ENCODE peak calls at places on chromosomes 12 and 14, in seven cellular contexts. S is fibroblast of mammary gland, K is epithelial cell of esophagus, T is GM10248, H is HFFc6, V is neural crest cell, Z is RWPE1. A is an unnamed sample.

GRCh38 chr12:96221391-96221790 is 27.2 kb downstream of the ELK3 start:
- DNase-seq in S (no peak), K (peak; percentile 59), T (no peak), H (no peak), V (no peak), Z (no peak), A (peak; percentile 46)

GRCh38 chr14:91416744-91417133 is 881 bp downstream of the CCDC88C start:
- DNase-seq in S (no peak), K (no peak), T (peak; percentile 22), H (no peak), V (no peak), Z (peak; percentile 21), A (no peak)

GRCh38 chr12:14656846-14657245 is 39.6 kb downstream of the GUCY2C start:
- DNase-seq in S (no peak), K (no peak), T (no peak), H (no peak), V (no peak), Z (no peak), A (no peak)

GRCh38 chr14:58327019-58327418 is 28.7 kb downstream of the ARID4A start:
- DNase-seq in S (no peak), K (no peak), T (no peak), H (no peak), V (no peak), Z (no peak), A (no peak)

GRCh38 chr14:32077081-32078029 is at the start of gene ARHGAP5:
- DNase-seq in S (peak; percentile 30), K (no peak), T (peak; percentile 71), H (peak; percentile 1), V (peak; percentile 58), Z (peak; percentile 20), A (peak; percentile 80)

GRCh38 chr12:85390281-85390680 is 110.3 kb downstream of the ALX1 start:
- DNase-seq in S (no peak), K (no peak), T (no peak), H (no peak), V (no peak), Z (no peak), A (no peak)

GRCh38 chr12:66735275-66735674 is 56.4 kb upstream of the GRIP1 start:
- DNase-seq in S (no peak), K (no peak), T (no peak), H (no peak), V (no peak), Z (no peak), A (no peak)

GRCh38 chr14:40003773-40004172 is 571.5 kb upstream of the FBXO33 start:
- DNase-seq in S (no peak), K (no peak), T (no peak), H (no peak), V (no peak), Z (no peak), A (no peak)

GRCh38 chr12:131729254-131729955 is 18.5 kb downstream of the SFSWAP start:
- DNase-seq in S (no peak), K (no peak), T (no peak), H (no peak), V (no peak), Z (no peak), A (no peak)

GRCh38 chr14:75979071-75979571 is 2.7 kb downstream of the TGFB3 start:
- DNase-seq in S (peak; percentile 57), K (peak; percentile 31), T (peak; percentile 59), H (peak; percentile 24), V (peak; percentile 31), Z (peak; percentile 21), A (no peak)

GRCh38 chr14:20343092-20343854 is at the start of gene PARP2:
- DNase-seq in S (peak; percentile 99), K (peak; percentile 99), T (peak; percentile 93), H (peak; percentile 100), V (peak; percentile 95), Z (peak; percentile 96), A (peak; percentile 99)

GRCh38 chr12:109735825-109736551 is 22.4 kb downstream of the FAM222A start:
- DNase-seq in S (no peak), K (no peak), T (no peak), H (no peak), V (no peak), Z (no peak), A (no peak)

GRCh38 chr14:68216957-68217356 is 397.4 kb downstream of the RAD51B start:
- DNase-seq in S (no peak), K (no peak), T (no peak), H (no peak), V (no peak), Z (no peak), A (no peak)

DNA sequence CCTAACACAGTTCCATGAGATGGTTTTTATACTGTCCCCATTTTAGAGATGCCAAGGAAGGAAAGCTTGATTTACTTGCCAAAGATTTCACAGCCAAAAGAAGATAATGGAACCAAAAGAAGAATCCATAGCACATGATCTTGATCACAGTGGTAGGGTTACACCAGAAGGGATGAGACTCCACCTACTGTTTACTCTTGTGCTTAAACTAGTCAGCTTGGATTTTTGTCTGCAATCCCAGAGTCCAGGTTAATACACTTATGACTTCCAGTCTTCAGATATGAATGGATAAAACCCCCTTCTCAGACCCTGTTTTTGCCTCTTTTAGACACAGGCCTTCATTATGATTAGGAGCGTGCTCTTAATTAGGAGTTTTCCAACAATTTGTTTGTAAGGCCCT is 454.2 kb downstream of the AEBP2 start:
- DNase-seq in S (peak; percentile 71), K (peak; percentile 21), T (peak; percentile 9), H (no peak), V (no peak), Z (peak; percentile 20), A (no peak)
- TF ChIP-seq CTCF in S (peak; percentile 47), K (peak; percentile 27), T (peak; percentile 22), H (peak; percentile 15), V (no peak), Z (no peak), A (no peak)

GRCh38 chr12:94892544-94893267 is 110.8 kb downstream of the NDUFA12 start:
- DNase-seq in S (no peak), K (no peak), T (no peak), H (no peak), V (no peak), Z (no peak), A (no peak)

GRCh38 chr12:94900496-94900895 is 103.0 kb downstream of the NDUFA12 start:
- DNase-seq in S (no peak), K (no peak), T (no peak), H (no peak), V (no peak), Z (no peak), A (no peak)

DNA sequence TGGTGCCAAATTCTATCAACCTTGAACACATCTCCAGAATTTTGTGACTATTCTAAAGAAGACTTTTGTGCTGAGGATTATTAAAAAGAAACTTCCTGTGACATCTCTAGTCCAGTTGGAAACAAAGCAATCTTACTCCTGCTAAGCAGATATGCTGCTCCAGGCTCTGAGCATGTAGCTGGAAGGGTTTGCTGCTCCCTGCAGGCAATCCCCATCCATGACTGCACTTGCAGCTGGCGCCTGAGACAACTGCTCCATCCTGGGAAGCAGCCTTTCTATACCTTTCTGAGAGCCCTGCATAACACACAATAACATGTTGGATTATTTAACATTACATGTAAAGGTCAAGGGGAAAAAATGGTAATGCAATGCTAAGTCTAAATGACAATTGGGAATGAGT is 105.1 kb downstream of the NDUFA12 start:
- DNase-seq in S (peak; percentile 12), K (peak; percentile 17), T (no peak), H (no peak), V (no peak), Z (no peak), A (no peak)
- TF ChIP-seq CTCF in S (peak; percentile 40), K (peak; percentile 35), T (no peak), H (peak; percentile 30), V (peak; percentile 21), Z (no peak), A (no peak)

GRCh38 chr12:116697305-116698130 is 40.4 kb downstream of the SPRING1 start:
- DNase-seq in S (peak; percentile 30), K (peak; percentile 29), T (peak; percentile 57), H (no peak), V (no peak), Z (no peak), A (no peak)
- TF ChIP-seq CTCF in S (peak; percentile 36), K (peak; percentile 25), T (peak; percentile 55), H (peak; percentile 54), V (peak; percentile 49), Z (no peak), A (no peak)

DNA sequence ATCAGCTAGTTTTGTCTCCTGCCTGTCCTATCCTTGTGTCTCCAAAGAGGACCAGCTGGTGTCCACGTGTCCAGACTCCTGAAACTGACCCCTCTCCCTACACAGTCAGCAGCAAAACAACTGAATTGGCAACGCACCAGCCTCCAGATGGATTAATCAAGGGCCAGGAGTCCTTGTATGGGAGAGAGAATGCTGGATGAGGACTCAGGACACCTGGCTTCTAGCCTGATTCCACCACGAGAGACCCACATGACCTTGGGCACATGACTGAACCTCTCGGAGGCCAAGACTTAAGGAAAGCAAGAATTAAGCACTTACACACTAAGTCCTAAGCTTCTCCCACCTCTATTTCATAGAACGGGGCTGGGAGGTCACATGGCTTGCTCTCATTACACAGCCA is 60.4 kb upstream of the CMKLR1 start:
- DNase-seq in S (peak; percentile 11), K (no peak), T (no peak), H (no peak), V (no peak), Z (no peak), A (no peak)
- TF ChIP-seq CTCF in S (no peak), K (no peak), T (no peak), H (no peak), V (no peak), Z (no peak), A (no peak)

GRCh38 chr14:93156693-93157369 is 27.9 kb downstream of the MOAP1 start:
- DNase-seq in S (no peak), K (peak; percentile 21), T (no peak), H (no peak), V (no peak), Z (no peak), A (no peak)

GRCh38 chr14:93161411-93161940 is 23.2 kb downstream of the MOAP1 start:
- DNase-seq in S (no peak), K (no peak), T (no peak), H (no peak), V (no peak), Z (no peak), A (no peak)

GRCh38 chr14:93155667-93156066 is 29.0 kb downstream of the MOAP1 start:
- DNase-seq in S (no peak), K (peak; percentile 50), T (no peak), H (no peak), V (no peak), Z (no peak), A (no peak)

GRCh38 chr14:93163570-93163969 is 21.1 kb downstream of the MOAP1 start:
- DNase-seq in S (no peak), K (no peak), T (no peak), H (no peak), V (no peak), Z (no peak), A (no peak)

GRCh38 chr14:93160353-93160801 is 24.3 kb downstream of the MOAP1 start:
- DNase-seq in S (peak; percentile 20), K (peak; percentile 40), T (no peak), H (peak; percentile 32), V (no peak), Z (peak; percentile 49), A (no peak)
- TF ChIP-seq CTCF in S (peak; percentile 46), K (peak; percentile 61), T (peak; percentile 26), H (peak; percentile 65), V (peak; percentile 46), Z (peak; percentile 52), A (no peak)